ENCODE peak calls at places on chromosomes 4 and X, in four cellular contexts. One of them, this sample, is unnamed.

GRCh38 chr4:100100985-100101384 is 89.3 kb downstream of the DDIT4L start:
- DNase-seq in H9: no peak
- DNase-seq in IMR-90: no peak
- DNase-seq in H1: no peak
- DNase-seq in this sample: peak

GRCh38 chrX:47940448-47940847 is 63.3 kb downstream of the ZNF182 start:
- DNase-seq in H9: no peak
- DNase-seq in IMR-90: no peak
- DNase-seq in H1: no peak
- DNase-seq in this sample: no peak

GRCh38 chr4:147198411-147199051 is 252.9 kb upstream of the TTC29 start:
- DNase-seq in H9: no peak
- DNase-seq in IMR-90: peak
- DNase-seq in H1: no peak
- DNase-seq in this sample: peak

GRCh38 chrX:41670108-41670507 is 18.7 kb upstream of the GPR34 start:
- DNase-seq in H9: no peak
- DNase-seq in IMR-90: peak
- DNase-seq in H1: no peak
- DNase-seq in this sample: no peak

GRCh38 chrX:20623448-20623847 is 356.7 kb upstream of the RPS6KA3 start:
- DNase-seq in H9: no peak
- DNase-seq in IMR-90: no peak
- DNase-seq in H1: no peak
- DNase-seq in this sample: peak

GRCh38 chr4:146072381-146072780 is 103.1 kb upstream of the LSM6 start:
- DNase-seq in H9: no peak
- DNase-seq in IMR-90: no peak
- DNase-seq in H1: no peak
- DNase-seq in this sample: no peak

GRCh38 chr4:92012899-92013867 is 290.6 kb upstream of the GRID2 start:
- DNase-seq in H9: peak
- DNase-seq in IMR-90: no peak
- DNase-seq in H1: peak
- DNase-seq in this sample: peak

GRCh38 chr4:187125062-187125461 is 401.4 kb upstream of the FAT1 start:
- DNase-seq in H9: no peak
- DNase-seq in IMR-90: no peak
- DNase-seq in H1: no peak
- DNase-seq in this sample: no peak

GRCh38 chrX:57528670-57529255 is 63.0 kb upstream of the ZXDB start:
- DNase-seq in H9: peak
- DNase-seq in IMR-90: peak
- DNase-seq in H1: peak
- DNase-seq in this sample: peak

GRCh38 chr4:75385139-75385538 is 129.1 kb downstream of the RCHY1 start:
- DNase-seq in H9: no peak
- DNase-seq in IMR-90: no peak
- DNase-seq in H1: no peak
- DNase-seq in this sample: peak

GRCh38 chr4:90474484-90474883 is 347.3 kb downstream of the CCSER1 start:
- DNase-seq in H9: no peak
- DNase-seq in IMR-90: no peak
- DNase-seq in H1: no peak
- DNase-seq in this sample: no peak

GRCh38 chr4:13706130-13706529 is 78.6 kb upstream of the BOD1L1 start:
- DNase-seq in H9: no peak
- DNase-seq in IMR-90: no peak
- DNase-seq in H1: no peak
- DNase-seq in this sample: peak

GRCh38 chr4:85825937-85826678 is 351.2 kb downstream of the ARHGAP24 start:
- DNase-seq in H9: peak
- DNase-seq in IMR-90: peak
- DNase-seq in H1: peak
- DNase-seq in this sample: peak

GRCh38 chr4:26466871-26467270 is 23.4 kb downstream of the CCKAR start:
- DNase-seq in H9: no peak
- DNase-seq in IMR-90: no peak
- DNase-seq in H1: no peak
- DNase-seq in this sample: no peak

GRCh38 chr4:26467724-26468123 is 22.6 kb downstream of the CCKAR start:
- DNase-seq in H9: no peak
- DNase-seq in IMR-90: no peak
- DNase-seq in H1: no peak
- DNase-seq in this sample: no peak

GRCh38 chr4:26464420-26465095 is 25.7 kb downstream of the CCKAR start:
- DNase-seq in H9: no peak
- DNase-seq in IMR-90: no peak
- DNase-seq in H1: no peak
- DNase-seq in this sample: no peak

GRCh38 chr4:26468977-26469376 is 21.3 kb downstream of the CCKAR start:
- DNase-seq in H9: no peak
- DNase-seq in IMR-90: no peak
- DNase-seq in H1: no peak
- DNase-seq in this sample: no peak

DNA sequence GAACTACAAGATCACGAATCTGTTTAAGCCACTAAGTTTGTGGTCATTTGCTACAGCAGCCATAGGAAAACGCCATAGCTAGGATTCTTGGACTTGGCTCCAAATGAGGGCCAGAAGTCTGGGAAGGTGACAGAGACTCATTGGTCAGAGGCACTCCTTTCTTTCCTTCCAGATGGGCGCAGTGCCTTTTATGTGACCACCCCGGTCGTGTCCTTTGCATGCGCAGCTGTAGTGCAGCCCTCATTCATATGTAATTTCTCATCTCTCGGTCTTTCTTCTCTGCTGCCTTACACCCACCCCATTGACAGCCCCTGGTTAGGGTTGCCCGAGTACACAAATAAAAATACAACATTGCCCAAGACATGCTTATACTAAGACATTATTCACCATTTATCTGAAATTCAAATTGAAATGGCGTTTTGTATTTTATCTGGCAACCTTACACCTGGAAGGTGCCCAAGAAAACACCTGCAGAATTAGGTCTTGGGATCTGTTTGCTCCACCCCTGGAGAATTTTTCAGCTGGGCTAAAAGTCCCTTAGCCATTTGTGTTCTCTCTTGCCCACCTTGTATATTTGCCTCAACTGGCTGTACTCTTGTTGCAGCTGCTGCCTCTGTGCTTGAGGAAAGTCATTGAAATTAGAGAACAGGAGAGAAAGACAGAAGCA is 21.9 kb downstream of the CCKAR start:
- DNase-seq in H9: no peak
- DNase-seq in IMR-90: no peak
- DNase-seq in H1: no peak
- DNase-seq in this sample: no peak
- H4K5ac ChIP-seq in H9: no peak
- H4K5ac ChIP-seq in IMR-90: no peak
- H4K5ac ChIP-seq in H1: no peak
- H4K5ac ChIP-seq in this sample: no peak

GRCh38 chr4:184824081-184824775 is 1.5 kb downstream of the ACSL1 start:
- DNase-seq in H9: no peak
- DNase-seq in IMR-90: peak
- DNase-seq in H1: no peak
- DNase-seq in this sample: no peak

GRCh38 chr4:184822356-184822755 is 3.4 kb downstream of the ACSL1 start:
- DNase-seq in H9: no peak
- DNase-seq in IMR-90: no peak
- DNase-seq in H1: no peak
- DNase-seq in this sample: no peak

GRCh38 chr4:184825394-184826314 is at the start of gene ACSL1:
- DNase-seq in H9: peak
- DNase-seq in IMR-90: peak
- DNase-seq in H1: peak
- DNase-seq in this sample: peak

GRCh38 chr4:184826315-184827266 is 823 bp upstream of the ACSL1 start:
- DNase-seq in H9: no peak
- DNase-seq in IMR-90: peak
- DNase-seq in H1: no peak
- DNase-seq in this sample: no peak

DNA sequence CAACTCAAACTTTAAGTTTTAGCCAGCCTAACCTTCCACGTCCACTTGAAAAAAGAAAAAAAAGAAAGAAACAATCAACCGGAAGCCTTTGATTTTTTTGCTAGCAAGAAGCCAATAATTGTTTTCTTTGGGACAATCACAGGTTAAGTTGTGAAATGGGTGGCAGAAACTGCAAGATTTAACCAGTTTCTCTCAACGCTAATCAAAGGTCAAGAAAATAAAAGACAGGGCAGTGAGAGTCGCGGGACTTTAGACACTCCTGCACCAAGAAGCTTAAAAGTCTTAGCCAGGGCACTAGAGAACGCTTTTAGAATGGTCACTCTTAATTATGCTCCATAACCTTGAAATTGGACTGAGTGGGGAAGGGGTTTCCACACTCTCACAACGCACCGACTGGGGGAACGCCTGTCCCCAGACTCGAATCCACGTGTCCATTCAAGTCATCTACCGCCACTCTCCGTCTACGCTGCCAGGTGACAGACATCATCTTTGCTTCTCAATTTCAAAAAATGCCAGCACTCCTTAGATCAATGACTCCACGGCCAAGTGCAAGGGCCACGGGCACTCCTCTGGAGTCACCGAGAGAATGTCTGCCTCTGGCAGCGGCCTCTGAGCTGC is 883 bp downstream of the ACSL1 start:
- DNase-seq in H9: no peak
- DNase-seq in IMR-90: no peak
- DNase-seq in H1: no peak
- DNase-seq in this sample: no peak
- H3K18ac ChIP-seq in H9: no peak
- H3K18ac ChIP-seq in IMR-90: no peak
- H3K18ac ChIP-seq in H1: no peak
- H3K18ac ChIP-seq in this sample: no peak

GRCh38 chr4:141019772-141020171 is 113.5 kb downstream of the RNF150 start:
- DNase-seq in H9: no peak
- DNase-seq in IMR-90: no peak
- DNase-seq in H1: no peak
- DNase-seq in this sample: no peak

GRCh38 chr4:141023051-141023450 is 110.2 kb downstream of the RNF150 start:
- DNase-seq in H9: no peak
- DNase-seq in IMR-90: no peak
- DNase-seq in H1: no peak
- DNase-seq in this sample: no peak

GRCh38 chr4:141021397-141022194 is 111.7 kb downstream of the RNF150 start:
- DNase-seq in H9: no peak
- DNase-seq in IMR-90: no peak
- DNase-seq in H1: no peak
- DNase-seq in this sample: no peak

GRCh38 chr4:141022221-141022760 is 111.0 kb downstream of the RNF150 start:
- DNase-seq in H9: no peak
- DNase-seq in IMR-90: no peak
- DNase-seq in H1: no peak
- DNase-seq in this sample: no peak

DNA sequence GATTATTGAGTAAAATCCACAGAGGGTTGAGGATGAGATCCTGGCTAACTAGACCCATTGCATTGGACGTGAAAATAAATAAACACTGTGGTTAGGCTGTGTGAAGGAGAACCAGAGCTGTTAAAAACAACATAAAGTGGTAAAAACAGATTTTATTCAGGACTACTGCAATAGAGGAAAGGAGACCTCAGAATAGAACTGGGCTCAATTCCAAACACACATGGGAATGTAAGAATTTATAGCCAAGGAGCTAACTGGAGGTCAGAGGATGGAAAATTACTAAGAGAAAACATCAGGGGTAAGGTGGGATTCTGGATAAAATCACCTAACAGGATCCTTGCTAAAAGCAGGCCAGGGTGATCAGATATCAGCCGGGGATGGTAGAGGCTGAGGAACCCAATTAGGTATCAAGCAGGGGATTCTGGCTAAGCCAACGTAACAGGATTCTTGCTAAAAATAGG is 112.4 kb downstream of the RNF150 start:
- DNase-seq in H9: no peak
- DNase-seq in IMR-90: peak
- DNase-seq in H1: no peak
- DNase-seq in this sample: no peak
- H4K5ac ChIP-seq in H9: no peak
- H4K5ac ChIP-seq in IMR-90: no peak
- H4K5ac ChIP-seq in H1: no peak
- H4K5ac ChIP-seq in this sample: no peak

GRCh38 chrX:154458954-154459829 is 1.1 kb downstream of the PLXNA3 start:
- DNase-seq in H9: no peak
- DNase-seq in IMR-90: no peak
- DNase-seq in H1: no peak
- DNase-seq in this sample: peak
- H3K18ac ChIP-seq in H9: no peak
- H3K18ac ChIP-seq in IMR-90: no peak
- H3K18ac ChIP-seq in H1: no peak
- H3K18ac ChIP-seq in this sample: no peak

GRCh38 chrX:10450229-10450958 is 170.0 kb downstream of the MID1 start:
- DNase-seq in H9: no peak
- DNase-seq in IMR-90: peak
- DNase-seq in H1: no peak
- DNase-seq in this sample: no peak

GRCh38 chrX:10447577-10448214 is 172.7 kb downstream of the MID1 start:
- DNase-seq in H9: no peak
- DNase-seq in IMR-90: peak
- DNase-seq in H1: no peak
- DNase-seq in this sample: no peak

GRCh38 chrX:10453945-10454344 is 166.4 kb downstream of the MID1 start:
- DNase-seq in H9: no peak
- DNase-seq in IMR-90: no peak
- DNase-seq in H1: no peak
- DNase-seq in this sample: no peak

GRCh38 chrX:10450959-10451355 is 169.4 kb downstream of the MID1 start:
- DNase-seq in H9: no peak
- DNase-seq in IMR-90: no peak
- DNase-seq in H1: no peak
- DNase-seq in this sample: no peak
- H4K5ac ChIP-seq in H9: no peak
- H4K5ac ChIP-seq in IMR-90: no peak
- H4K5ac ChIP-seq in H1: no peak
- H4K5ac ChIP-seq in this sample: no peak

GRCh38 chr4:118388621-118389020 is 35.8 kb upstream of the PRSS12 start:
- DNase-seq in H9: no peak
- DNase-seq in IMR-90: no peak
- DNase-seq in H1: no peak
- DNase-seq in this sample: no peak
- H3K18ac ChIP-seq in H9: no peak
- H3K18ac ChIP-seq in IMR-90: no peak
- H3K18ac ChIP-seq in H1: no peak
- H3K18ac ChIP-seq in this sample: no peak

GRCh38 chrX:3299626-3300025 is 46.8 kb downstream of the MXRA5 start:
- DNase-seq in H9: no peak
- DNase-seq in IMR-90: peak
- DNase-seq in H1: no peak
- DNase-seq in this sample: no peak

GRCh38 chrX:3290561-3290960 is 55.9 kb downstream of the MXRA5 start:
- DNase-seq in H9: no peak
- DNase-seq in IMR-90: no peak
- DNase-seq in H1: no peak
- DNase-seq in this sample: no peak

DNA sequence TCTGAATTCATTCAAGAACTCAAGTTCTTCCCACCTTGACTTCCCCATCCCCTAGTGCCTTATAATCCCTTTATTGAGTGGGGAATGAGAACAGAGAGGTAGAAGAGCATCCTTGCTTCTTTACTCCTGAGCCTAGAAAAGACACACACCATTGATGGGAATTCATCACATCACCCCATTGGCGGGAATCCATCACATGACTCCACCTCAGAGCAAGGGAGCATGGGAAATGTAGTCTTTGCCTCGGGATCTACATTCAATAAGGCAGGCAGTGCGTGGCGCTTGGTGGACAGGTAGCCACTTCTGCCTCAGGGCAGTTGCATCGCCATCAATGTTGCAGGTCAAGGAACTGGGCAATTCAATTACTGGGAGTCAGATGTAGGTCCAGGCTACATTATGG is 50.7 kb downstream of the MXRA5 start:
- DNase-seq in H9: peak
- DNase-seq in IMR-90: no peak
- DNase-seq in H1: peak
- DNase-seq in this sample: peak
- H4K5ac ChIP-seq in H9: no peak
- H4K5ac ChIP-seq in IMR-90: no peak
- H4K5ac ChIP-seq in H1: no peak
- H4K5ac ChIP-seq in this sample: no peak

This sample was measured in mesendoderm.